ENCODE peak calls at places on chromosomes 3 and 15, in eight cellular contexts. G is retinal pigment epithelial cell, P is AG04449, A is AG09319, Z is fibroblast of lung, H is esophagus squamous epithelium, N is tibial artery, I is ovary. D is an unnamed sample.
A peak's percentile ranks its signal among the peaks of the same experiment; 100 is the strongest.

GRCh38 chr3:135215516-135215915 is 420.5 kb downstream of the EPHB1 start:
- DNase-seq in G (no peak), P (no peak), A (no peak), Z (no peak), H (no peak), N (no peak), I (no peak), D (no peak)

GRCh38 chr3:72836923-72837322 is 11.3 kb downstream of the SHQ1 start:
- DNase-seq in G (no peak), P (no peak), A (no peak), Z (no peak), H (no peak), N (peak; percentile 77), I (peak; percentile 25), D (no peak)

GRCh38 chr3:119314821-119315220 is 20.6 kb downstream of the ARHGAP31 start:
- DNase-seq in G (no peak), P (no peak), A (no peak), Z (no peak), H (no peak), N (no peak), I (no peak), D (no peak)

GRCh38 chr3:37974121-37974927 is 16.3 kb upstream of the VILL start:
- DNase-seq in G (no peak), P (no peak), A (no peak), Z (peak; percentile 72), H (no peak), N (peak; percentile 66), I (no peak), D (peak; percentile 59)

GRCh38 chr15:68536331-68537095 is 42.3 kb upstream of the CORO2B start:
- DNase-seq in G (peak; percentile 19), P (peak; percentile 96), A (peak; percentile 93), Z (peak; percentile 98), H (no peak), N (no peak), I (no peak), D (no peak)

GRCh38 chr3:14290631-14291385 is 111.6 kb upstream of the SLC6A6 start:
- DNase-seq in G (no peak), P (no peak), A (no peak), Z (peak; percentile 18), H (no peak), N (no peak), I (no peak), D (no peak)

GRCh38 chr3:124410471-124410870 is 319.8 kb upstream of the UMPS start:
- DNase-seq in G (no peak), P (no peak), A (no peak), Z (peak; percentile 58), H (no peak), N (no peak), I (no peak), D (no peak)

GRCh38 chr3:177833392-177833791 is 636.1 kb upstream of the TBL1XR1 start:
- DNase-seq in G (no peak), P (no peak), A (no peak), Z (no peak), H (no peak), N (no peak), I (no peak), D (no peak)

GRCh38 chr3:195441971-195442572 is 748 bp downstream of the ACAP2 start:
- DNase-seq in G (no peak), P (no peak), A (no peak), Z (peak; percentile 41), H (no peak), N (peak; percentile 37), I (peak; percentile 50), D (peak; percentile 14)

GRCh38 chr3:195441051-195441450 is 1.8 kb downstream of the ACAP2 start:
- DNase-seq in G (no peak), P (no peak), A (no peak), Z (no peak), H (no peak), N (no peak), I (no peak), D (no peak)

GRCh38 chr3:195440379-195440778 is 2.4 kb downstream of the ACAP2 start:
- DNase-seq in G (no peak), P (no peak), A (no peak), Z (no peak), H (no peak), N (no peak), I (no peak), D (no peak)

GRCh38 chr3:195441476-195441970 is 1.3 kb downstream of the ACAP2 start:
- DNase-seq in G (no peak), P (no peak), A (no peak), Z (no peak), H (no peak), N (peak; percentile 46), I (no peak), D (no peak)

DNA sequence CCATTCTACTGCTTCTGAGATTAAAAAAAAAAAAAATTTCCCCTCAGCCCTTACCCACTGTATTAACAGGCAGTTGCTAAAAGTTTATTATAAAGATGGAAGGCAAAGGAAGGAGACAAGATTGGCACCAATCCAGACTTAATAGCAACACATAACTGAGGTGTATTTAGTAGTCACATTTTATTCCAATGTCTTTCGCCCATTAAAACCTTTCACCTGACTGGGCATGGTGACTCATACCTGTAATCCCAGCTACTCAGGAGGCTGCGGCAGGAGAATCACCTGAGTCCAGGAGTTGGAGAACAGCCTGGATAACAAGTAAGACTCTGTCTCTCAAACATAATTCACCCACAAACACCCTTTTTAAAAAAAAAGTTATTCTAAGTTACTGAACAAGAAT is 4.4 kb downstream of the ACAP2 start:
- DNase-seq in G (peak; percentile 50), P (no peak), A (no peak), Z (no peak), H (no peak), N (no peak), I (no peak), D (no peak)
- TF ChIP-seq CTCF in G (no peak), P (no peak), A (no peak), Z (no peak), H (no peak), N (no peak), I (no peak), D (no peak)

GRCh38 chr3:142977399-142977728 is 13.9 kb upstream of the PAQR9 start:
- DNase-seq in G (no peak), P (no peak), A (no peak), Z (no peak), H (no peak), N (no peak), I (no peak), D (no peak)

GRCh38 chr3:142976621-142977398 is 13.3 kb upstream of the PAQR9 start:
- DNase-seq in G (no peak), P (peak; percentile 75), A (peak; percentile 77), Z (peak; percentile 91), H (no peak), N (peak; percentile 71), I (peak; percentile 79), D (no peak)

GRCh38 chr3:142972092-142972753 is 8.7 kb upstream of the PAQR9 start:
- DNase-seq in G (no peak), P (no peak), A (no peak), Z (no peak), H (no peak), N (no peak), I (no peak), D (no peak)

GRCh38 chr3:142973217-142974009 is 9.9 kb upstream of the PAQR9 start:
- DNase-seq in G (no peak), P (no peak), A (no peak), Z (no peak), H (no peak), N (no peak), I (no peak), D (no peak)

DNA sequence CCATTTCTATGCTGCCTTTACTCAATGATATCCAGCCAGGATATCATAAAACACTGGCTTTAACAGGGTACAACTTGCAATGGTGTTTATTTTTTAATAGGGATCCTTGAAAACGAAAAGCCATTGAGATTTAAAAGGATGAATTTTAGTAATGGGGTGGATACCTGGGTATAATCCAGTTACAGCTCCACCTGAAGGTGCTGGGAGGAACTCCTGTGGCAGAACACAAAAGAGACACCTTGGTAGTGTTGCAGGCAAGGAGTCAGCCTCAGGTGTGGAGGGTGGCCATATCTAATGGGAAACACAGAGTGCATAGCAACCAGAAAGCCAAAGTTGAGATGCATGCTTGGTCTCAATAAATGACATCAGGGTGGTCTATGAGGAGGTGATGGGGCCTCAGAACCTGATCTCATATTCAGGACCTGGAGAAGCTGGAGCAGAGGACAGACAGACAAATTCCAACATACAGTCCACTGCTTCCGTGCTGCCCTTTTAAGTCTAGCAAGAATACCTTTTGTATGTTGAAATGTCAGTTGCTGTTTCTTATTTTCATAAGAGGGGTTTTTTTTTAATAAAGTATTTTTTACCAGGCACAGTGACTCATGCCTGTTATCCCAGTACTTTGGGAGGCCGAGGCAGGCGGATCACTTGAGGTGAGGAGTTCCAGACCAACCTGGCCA is 12.0 kb upstream of the PAQR9 start:
- DNase-seq in G (no peak), P (no peak), A (no peak), Z (no peak), H (no peak), N (no peak), I (no peak), D (no peak)
- TF ChIP-seq CTCF in G (peak; percentile 22), P (no peak), A (no peak), Z (no peak), H (no peak), N (no peak), I (no peak), D (peak; percentile 43)

GRCh38 chr3:52809821-52810377 is 15.3 kb downstream of the ITIH3 start:
- DNase-seq in G (no peak), P (no peak), A (no peak), Z (no peak), H (no peak), N (no peak), I (no peak), D (no peak)

GRCh38 chr3:52800079-52800478 is 5.5 kb downstream of the ITIH3 start:
- DNase-seq in G (no peak), P (no peak), A (no peak), Z (peak; percentile 22), H (no peak), N (no peak), I (no peak), D (no peak)

GRCh38 chr3:52809149-52809548 is 14.6 kb downstream of the ITIH3 start:
- DNase-seq in G (no peak), P (no peak), A (no peak), Z (no peak), H (no peak), N (no peak), I (no peak), D (no peak)

GRCh38 chr3:52801839-52802238 is 7.2 kb downstream of the ITIH3 start:
- DNase-seq in G (no peak), P (no peak), A (no peak), Z (no peak), H (no peak), N (no peak), I (no peak), D (no peak)

DNA sequence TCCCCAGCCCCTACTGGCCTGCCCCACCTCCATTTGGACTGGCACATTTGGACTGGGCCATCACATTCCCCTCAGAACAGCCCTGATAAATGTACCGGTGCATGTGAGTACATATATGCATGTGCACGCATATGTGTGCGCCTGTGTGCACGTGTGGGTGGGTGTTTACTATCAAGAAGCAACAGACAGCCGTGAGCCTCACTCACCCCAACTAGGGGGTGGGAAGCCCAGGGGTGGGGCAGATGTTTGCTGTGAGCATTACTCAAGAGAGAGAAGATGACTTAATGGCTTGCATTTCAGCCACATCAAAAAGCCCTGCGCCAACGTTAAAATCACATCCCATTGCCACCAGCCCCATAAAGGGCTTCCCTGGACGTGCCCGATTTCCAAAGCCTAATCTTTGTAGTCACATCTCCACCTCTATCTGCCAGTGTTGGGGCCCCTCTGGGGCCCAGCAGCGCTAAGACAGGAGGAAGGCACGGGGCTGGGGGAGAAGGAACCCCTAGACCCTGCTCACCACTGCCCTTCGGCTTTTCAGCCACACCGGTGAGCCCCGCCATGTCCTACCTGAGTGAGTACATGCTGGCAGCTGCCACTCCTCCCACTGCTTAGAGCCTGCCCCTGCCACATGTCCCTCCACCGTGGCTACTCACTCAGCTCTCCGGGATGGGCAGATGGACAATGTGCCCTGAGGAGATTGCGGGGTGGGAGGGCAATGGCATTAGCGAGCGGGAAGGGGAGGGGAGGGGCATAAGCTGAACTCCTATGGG is 10.9 kb downstream of the ITIH3 start:
- DNase-seq in G (no peak), P (no peak), A (no peak), Z (no peak), H (no peak), N (no peak), I (no peak), D (no peak)
- TF ChIP-seq CTCF in G (no peak), P (no peak), A (no peak), Z (no peak), H (no peak), N (no peak), I (no peak), D (no peak)

DNA sequence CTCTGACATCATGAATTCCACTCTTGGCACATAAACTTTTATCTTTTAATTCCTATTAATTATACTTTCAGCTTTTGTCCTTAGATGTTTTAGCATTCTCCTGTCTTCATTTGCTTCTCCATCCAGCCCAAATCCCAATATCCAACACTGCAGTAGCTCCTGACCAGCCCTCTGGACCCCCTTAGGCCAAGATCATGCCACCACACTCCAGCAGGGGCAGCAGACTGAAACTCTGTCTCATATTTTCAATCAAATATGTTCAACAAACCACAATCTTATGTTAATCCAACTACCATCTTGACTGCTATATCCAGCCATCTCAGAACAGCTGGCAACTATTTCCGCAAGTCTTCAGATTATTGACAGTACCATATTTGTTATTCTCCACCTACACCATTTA is 315.8 kb upstream of the ROBO2 start:
- DNase-seq in G (no peak), P (no peak), A (no peak), Z (no peak), H (no peak), N (no peak), I (no peak), D (no peak)
- TF ChIP-seq CTCF in G (no peak), P (no peak), A (no peak), Z (no peak), H (no peak), N (no peak), I (no peak), D (peak; percentile 28)